ENCODE peak calls at places on chromosomes 16 and 17, in five cellular contexts. One of them, this sample, is unnamed.

GRCh38 chr16:83835972-83836566 is 28.3 kb downstream of the HSBP1 start:
- DNase-seq in adrenal gland: no peak
- DNase-seq in right cardiac atrium: no peak
- DNase-seq in IMR-90: peak
- DNase-seq in bronchial epithelial cell: peak
- DNase-seq in this sample: peak

GRCh38 chr16:77273-77806 is 685 bp upstream of the MPG start:
- DNase-seq in right cardiac atrium: peak
- DNase-seq in bronchial epithelial cell: peak
- DNase-seq in IMR-90: peak
- DNase-seq in adrenal gland: no peak
- DNase-seq in this sample: peak

GRCh38 chr16:53083123-53083522 is 28.3 kb downstream of the CHD9 start:
- DNase-seq in adrenal gland: no peak
- DNase-seq in right cardiac atrium: no peak
- DNase-seq in IMR-90: peak
- DNase-seq in bronchial epithelial cell: peak
- DNase-seq in this sample: no peak

GRCh38 chr16:552171-552570 is 8.0 kb upstream of the PRR35 start:
- DNase-seq in bronchial epithelial cell: no peak
- DNase-seq in IMR-90: no peak
- DNase-seq in right cardiac atrium: no peak
- DNase-seq in adrenal gland: no peak
- DNase-seq in this sample: no peak

GRCh38 chr17:62980842-62981241 is 14.8 kb downstream of the TANC2 start:
- DNase-seq in right cardiac atrium: no peak
- DNase-seq in IMR-90: no peak
- DNase-seq in bronchial epithelial cell: no peak
- DNase-seq in adrenal gland: no peak
- DNase-seq in this sample: no peak

GRCh38 chr16:58661199-58661830 is 23.3 kb downstream of the SLC38A7 start:
- DNase-seq in bronchial epithelial cell: peak
- DNase-seq in adrenal gland: peak
- DNase-seq in IMR-90: peak
- DNase-seq in right cardiac atrium: peak
- DNase-seq in this sample: peak

GRCh38 chr16:56669840-56670639 is 426 bp downstream of the MT1H start:
- DNase-seq in adrenal gland: no peak
- DNase-seq in right cardiac atrium: no peak
- DNase-seq in IMR-90: no peak
- DNase-seq in bronchial epithelial cell: no peak
- DNase-seq in this sample: no peak

GRCh38 chr16:31052131-31052530 is 18.8 kb downstream of the STX4 start:
- DNase-seq in right cardiac atrium: no peak
- DNase-seq in bronchial epithelial cell: peak
- DNase-seq in adrenal gland: no peak
- DNase-seq in IMR-90: peak
- DNase-seq in this sample: peak

GRCh38 chr17:1629647-1630310 is 1.1 kb upstream of the SLC43A2 start:
- DNase-seq in IMR-90: peak
- DNase-seq in bronchial epithelial cell: peak
- DNase-seq in right cardiac atrium: peak
- DNase-seq in adrenal gland: peak
- DNase-seq in this sample: no peak

GRCh38 chr16:53518550-53519416 is 15.8 kb upstream of the AKTIP start:
- DNase-seq in IMR-90: peak
- DNase-seq in right cardiac atrium: no peak
- DNase-seq in adrenal gland: no peak
- DNase-seq in bronchial epithelial cell: no peak
- DNase-seq in this sample: peak